ENCODE peak calls at places on chromosomes 16 and 17, in four cellular contexts. One of them, this sample, is unnamed.
A peak's percentile ranks its signal among the peaks of the same experiment; 100 is the strongest.

GRCh38 chr16:88479795-88480760 is 27.0 kb downstream of the ZFPM1 start:
- DNase-seq in HepG2: no peak
- DNase-seq in K562: no peak
- DNase-seq in GM12878: no peak
- DNase-seq in this sample: no peak

GRCh38 chr16:88534731-88535141 is 35.5 kb upstream of the ZC3H18 start:
- DNase-seq in K562: no peak
- DNase-seq in GM12878: no peak
- DNase-seq in HepG2: no peak
- DNase-seq in this sample: no peak

GRCh38 chr16:31356566-31357323 is 1.8 kb downstream of the ITGAX start:
- DNase-seq in K562: no peak
- DNase-seq in HepG2: no peak
- DNase-seq in GM12878: no peak
- DNase-seq in this sample: no peak

GRCh38 chr16:49019081-49019633 is 262.5 kb downstream of the CBLN1 start:
- DNase-seq in HepG2: no peak
- DNase-seq in GM12878: no peak
- DNase-seq in K562: no peak
- DNase-seq in this sample: no peak

GRCh38 chr17:2071024-2071385 is 16.1 kb downstream of the HIC1 start:
- DNase-seq in HepG2: no peak
- DNase-seq in GM12878: no peak
- DNase-seq in K562: no peak
- DNase-seq in this sample: no peak

GRCh38 chr17:75996665-75997590 is 3.7 kb upstream of the CDK3 start:
- DNase-seq in GM12878: peak; percentile 45
- DNase-seq in K562: no peak
- DNase-seq in HepG2: peak; percentile 94
- DNase-seq in this sample: no peak

GRCh38 chr16:11274964-11275363 is 1.3 kb downstream of the PRM2 start:
- DNase-seq in HepG2: no peak
- DNase-seq in K562: no peak
- DNase-seq in GM12878: no peak
- DNase-seq in this sample: no peak

GRCh38 chr17:8041980-8042379 is 3.1 kb downstream of the ALOX15B start:
- DNase-seq in HepG2: no peak
- DNase-seq in K562: no peak
- DNase-seq in GM12878: no peak
- DNase-seq in this sample: no peak

GRCh38 chr16:83475108-83475507 is 332.7 kb upstream of the HSBP1 start:
- DNase-seq in HepG2: no peak
- DNase-seq in GM12878: no peak
- DNase-seq in K562: peak; percentile 13
- DNase-seq in this sample: no peak

GRCh38 chr17:21019976-21020575 is 22.7 kb downstream of the USP22 start:
- DNase-seq in HepG2: no peak
- DNase-seq in GM12878: no peak
- DNase-seq in K562: no peak
- DNase-seq in this sample: no peak

GRCh38 chr16:54466233-54466632 is 179.6 kb upstream of the IRX3 start:
- DNase-seq in GM12878: no peak
- DNase-seq in HepG2: no peak
- DNase-seq in K562: no peak
- DNase-seq in this sample: no peak

GRCh38 chr17:38603786-38604478 is 1.8 kb downstream of the SRCIN1 start:
- DNase-seq in HepG2: no peak
- DNase-seq in K562: no peak
- DNase-seq in GM12878: no peak
- DNase-seq in this sample: no peak

DNA sequence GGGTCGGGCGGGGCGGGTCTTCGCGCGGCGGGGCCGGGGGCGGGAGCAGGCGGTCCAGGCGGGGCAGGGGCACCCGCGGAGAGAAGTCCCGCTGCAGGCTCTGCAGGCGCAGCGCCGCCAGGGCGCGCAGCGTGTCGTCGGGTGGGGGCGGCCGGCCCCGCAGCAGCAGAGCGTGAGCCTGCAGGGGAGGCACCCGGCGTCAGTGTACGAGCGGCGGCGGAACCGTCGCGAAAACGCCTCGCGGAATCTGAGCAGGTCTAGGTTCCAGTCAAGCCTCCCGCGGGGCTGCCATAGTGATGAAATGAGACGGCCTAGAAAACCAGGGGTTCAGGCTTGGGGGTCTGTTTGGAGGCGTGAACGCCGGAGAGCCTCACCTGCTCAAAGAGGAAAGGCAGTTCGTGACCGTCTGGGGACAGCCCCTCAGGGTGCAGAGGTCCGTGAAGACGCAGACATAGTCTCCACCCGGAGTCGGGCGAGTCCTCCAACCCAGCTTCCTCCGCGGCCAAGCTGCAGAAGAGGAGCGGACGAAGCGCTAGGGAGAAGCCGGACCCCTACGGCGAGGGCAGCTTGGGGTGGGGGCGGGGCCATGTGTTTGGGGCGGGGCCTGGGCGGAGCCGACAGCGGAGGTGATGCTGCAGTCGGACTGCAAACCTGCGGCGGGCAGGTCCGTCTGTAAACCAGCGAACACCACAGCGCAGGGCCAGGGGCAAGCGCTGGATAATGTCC is 6.4 kb downstream of the PLEKHH3 start:
- DNase-seq in GM12878: no peak
- DNase-seq in HepG2: no peak
- DNase-seq in K562: no peak
- DNase-seq in this sample: no peak
- H3K4me3 ChIP-seq in GM12878: no peak overlapping the region
- H3K4me3 ChIP-seq in HepG2: no peak overlapping the region
- H3K4me3 ChIP-seq in K562: no peak overlapping the region
- H3K4me3 ChIP-seq in this sample: no peak overlapping the region

GRCh38 chr17:49501496-49501895 is 6.4 kb downstream of the NGFR start:
- DNase-seq in GM12878: no peak
- DNase-seq in HepG2: peak; percentile 33
- DNase-seq in K562: no peak
- DNase-seq in this sample: no peak
- H3K27me3 ChIP-seq in GM12878: peaks cover 5% of the 10 kb centered on the region
- H3K27me3 ChIP-seq in HepG2: peaks cover 75% of the 10 kb centered on the region
- H3K27me3 ChIP-seq in K562: peaks cover 63% of the 10 kb centered on the region
- H3K27me3 ChIP-seq in this sample: peaks cover 44% of the 10 kb centered on the region

DNA sequence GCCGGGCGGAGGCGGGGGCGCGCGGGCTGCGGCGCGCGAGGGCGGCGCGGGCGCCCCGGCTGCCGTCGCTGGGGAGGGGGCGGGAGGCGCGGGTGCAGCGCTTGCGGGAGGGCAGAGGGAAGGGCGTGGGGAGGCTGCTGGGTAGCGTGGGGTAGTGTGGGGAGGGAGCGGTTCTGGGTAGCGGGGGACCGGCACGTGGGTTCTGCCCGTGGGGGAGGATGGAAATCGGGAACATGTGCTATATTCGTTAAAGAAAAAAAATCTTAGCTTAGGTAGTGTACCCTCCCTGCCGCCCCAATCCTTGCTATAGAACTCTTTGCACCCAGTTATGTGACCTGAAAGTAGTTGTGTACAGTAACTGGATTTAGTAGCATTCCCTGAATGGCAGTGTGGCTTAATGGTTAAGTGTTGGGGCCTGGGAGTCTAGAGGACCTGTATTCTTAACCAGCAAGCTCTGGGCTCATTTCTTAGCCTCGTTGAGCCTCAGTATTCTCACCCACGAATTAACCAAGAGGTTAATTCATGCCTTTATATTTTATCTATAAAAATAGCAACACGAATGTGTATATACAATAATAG is 644 bp downstream of the RABEP1 start:
- DNase-seq in HepG2: no peak
- DNase-seq in GM12878: no peak
- DNase-seq in K562: peak; percentile 27
- DNase-seq in this sample: peak; percentile 37
- TF ChIP-seq MYC in HepG2: no peak
- TF ChIP-seq MYC in GM12878: no peak
- TF ChIP-seq MYC in K562: peak; percentile 25
- TF ChIP-seq MYC in this sample: no peak

GRCh38 chr16:1614226-1615102 is 2.3 kb downstream of the CRAMP1 start:
- DNase-seq in GM12878: no peak
- DNase-seq in K562: peak; percentile 48
- DNase-seq in HepG2: no peak
- DNase-seq in this sample: peak; percentile 32

GRCh38 chr16:1621851-1622250 is 9.7 kb downstream of the CRAMP1 start:
- DNase-seq in K562: no peak
- DNase-seq in GM12878: no peak
- DNase-seq in HepG2: no peak
- DNase-seq in this sample: no peak

GRCh38 chr16:1615761-1616160 is 3.6 kb downstream of the CRAMP1 start:
- DNase-seq in HepG2: no peak
- DNase-seq in GM12878: no peak
- DNase-seq in K562: no peak
- DNase-seq in this sample: peak; percentile 48

GRCh38 chr16:1620391-1620790 is 8.2 kb downstream of the CRAMP1 start:
- DNase-seq in GM12878: no peak
- DNase-seq in HepG2: no peak
- DNase-seq in K562: no peak
- DNase-seq in this sample: no peak

GRCh38 chr16:1619976-1620375 is 7.8 kb downstream of the CRAMP1 start:
- DNase-seq in HepG2: no peak
- DNase-seq in K562: no peak
- DNase-seq in GM12878: no peak
- DNase-seq in this sample: no peak
- H3K4me3 ChIP-seq in HepG2: no peak overlapping the region
- H3K4me3 ChIP-seq in K562: no peak overlapping the region
- H3K4me3 ChIP-seq in GM12878: no peak overlapping the region
- H3K4me3 ChIP-seq in this sample: no peak overlapping the region

DNA sequence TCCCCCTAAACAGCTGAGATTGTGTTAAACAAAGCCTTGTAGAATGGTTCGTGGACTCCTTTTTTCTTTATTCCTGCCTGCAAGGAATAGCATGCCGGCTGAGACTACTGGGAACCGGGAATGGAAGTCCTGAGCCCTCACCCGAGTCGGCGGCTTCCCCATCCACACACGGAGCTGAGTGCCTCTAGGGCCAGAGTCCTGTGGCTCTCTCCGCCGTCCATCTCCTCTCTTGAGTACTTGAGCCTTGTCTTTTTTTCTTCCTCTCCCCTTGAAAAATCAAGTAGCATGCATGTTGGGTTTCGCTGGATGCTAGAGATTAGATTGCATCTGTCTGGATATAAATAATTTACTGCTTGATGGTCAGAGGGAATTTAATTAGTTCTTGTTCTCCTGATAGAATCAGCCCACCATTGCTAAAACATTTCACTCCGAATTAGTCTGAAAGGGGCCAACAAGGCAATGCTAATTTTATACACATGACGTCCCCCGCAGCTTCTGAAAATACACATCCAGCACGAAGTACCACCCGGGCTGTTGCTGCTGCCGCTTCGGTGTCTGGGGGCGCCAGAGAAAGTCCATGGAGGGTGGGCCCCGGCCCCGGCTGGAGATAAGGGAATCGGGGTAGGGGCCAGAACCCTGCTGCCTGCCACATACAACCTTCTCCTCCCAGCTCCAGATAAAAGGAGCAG is 48.6 kb downstream of the RBFOX3 start:
- DNase-seq in GM12878: no peak
- DNase-seq in HepG2: no peak
- DNase-seq in K562: no peak
- DNase-seq in this sample: no peak
- H3K27me3 ChIP-seq in GM12878: peaks cover 2% of the 10 kb centered on the region
- H3K27me3 ChIP-seq in HepG2: peaks cover 76% of the 10 kb centered on the region
- H3K27me3 ChIP-seq in K562: peaks cover 54% of the 10 kb centered on the region
- H3K27me3 ChIP-seq in this sample: no peaks in the 10 kb centered on the region

DNA sequence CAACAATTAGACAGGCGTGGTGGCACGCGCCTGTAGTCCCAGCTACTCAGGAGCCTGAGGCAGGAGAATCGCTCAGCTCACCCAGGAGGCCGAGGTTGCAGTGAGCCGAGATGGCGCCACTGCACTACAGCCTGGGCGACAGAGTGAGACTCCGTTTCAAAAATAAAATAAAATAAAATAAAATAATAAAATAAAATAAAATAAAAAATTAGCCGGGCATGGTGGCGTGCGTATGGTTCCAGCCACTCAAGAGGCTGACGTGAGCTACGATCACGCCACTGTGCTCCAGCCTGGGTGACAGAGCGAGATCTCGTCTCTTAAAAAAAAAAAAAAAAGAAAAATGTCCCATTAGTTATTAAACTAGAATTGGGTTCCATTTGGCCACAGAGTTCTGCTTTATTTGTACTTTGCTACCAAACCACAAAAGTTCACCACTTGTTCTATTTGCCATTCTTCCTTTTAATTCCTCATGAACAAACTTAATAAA is 1.2 kb downstream of the CYTH1 start:
- DNase-seq in K562: no peak
- DNase-seq in HepG2: no peak
- DNase-seq in GM12878: no peak
- DNase-seq in this sample: no peak
- TF ChIP-seq MYC in K562: no peak
- TF ChIP-seq MYC in HepG2: no peak
- TF ChIP-seq MYC in GM12878: no peak
- TF ChIP-seq MYC in this sample: no peak

GRCh38 chr17:31508310-31509094 is 117.0 kb downstream of the RAB11FIP4 start:
- DNase-seq in K562: peak; percentile 86
- DNase-seq in GM12878: peak; percentile 69
- DNase-seq in HepG2: peak; percentile 32
- DNase-seq in this sample: no peak
- H3K4me3 ChIP-seq in K562: no peak overlapping the region
- H3K4me3 ChIP-seq in GM12878: peak overlapping the region; percentile 55
- H3K4me3 ChIP-seq in HepG2: no peak overlapping the region
- H3K4me3 ChIP-seq in this sample: no peak overlapping the region

GRCh38 chr17:6857904-6858303 is 26.4 kb upstream of the TEKT1 start:
- DNase-seq in K562: no peak
- DNase-seq in GM12878: no peak
- DNase-seq in HepG2: no peak
- DNase-seq in this sample: no peak

GRCh38 chr17:6856054-6856453 is 24.5 kb upstream of the TEKT1 start:
- DNase-seq in HepG2: no peak
- DNase-seq in GM12878: no peak
- DNase-seq in K562: no peak
- DNase-seq in this sample: no peak

GRCh38 chr17:6857336-6857735 is 25.8 kb upstream of the TEKT1 start:
- DNase-seq in K562: no peak
- DNase-seq in HepG2: no peak
- DNase-seq in GM12878: no peak
- DNase-seq in this sample: no peak

GRCh38 chr17:6853764-6854442 is 22.4 kb upstream of the TEKT1 start:
- DNase-seq in K562: no peak
- DNase-seq in HepG2: peak; percentile 82
- DNase-seq in GM12878: no peak
- DNase-seq in this sample: no peak
- H3K27me3 ChIP-seq in K562: no peaks in the 10 kb centered on the region
- H3K27me3 ChIP-seq in HepG2: no peaks in the 10 kb centered on the region
- H3K27me3 ChIP-seq in GM12878: no peaks in the 10 kb centered on the region
- H3K27me3 ChIP-seq in this sample: peaks cover 12% of the 10 kb centered on the region

GRCh38 chr17:69358688-69359596 is 32.0 kb upstream of the ABCA5 start:
- DNase-seq in HepG2: peak; percentile 44
- DNase-seq in GM12878: peak; percentile 4
- DNase-seq in K562: peak; percentile 6
- DNase-seq in this sample: peak; percentile 3

GRCh38 chr17:69356625-69357024 is 29.7 kb upstream of the ABCA5 start:
- DNase-seq in GM12878: no peak
- DNase-seq in HepG2: no peak
- DNase-seq in K562: no peak
- DNase-seq in this sample: no peak

GRCh38 chr17:69357701-69358100 is 30.8 kb upstream of the ABCA5 start:
- DNase-seq in GM12878: no peak
- DNase-seq in HepG2: peak; percentile 32
- DNase-seq in K562: no peak
- DNase-seq in this sample: no peak

GRCh38 chr17:69363488-69364210 is 36.7 kb upstream of the ABCA5 start:
- DNase-seq in K562: no peak
- DNase-seq in HepG2: no peak
- DNase-seq in GM12878: no peak
- DNase-seq in this sample: no peak

GRCh38 chr17:69361156-69361555 is 34.2 kb upstream of the ABCA5 start:
- DNase-seq in HepG2: no peak
- DNase-seq in GM12878: no peak
- DNase-seq in K562: no peak
- DNase-seq in this sample: no peak
- TF ChIP-seq MYC in HepG2: no peak
- TF ChIP-seq MYC in GM12878: no peak
- TF ChIP-seq MYC in K562: no peak
- TF ChIP-seq MYC in this sample: no peak